ENCODE peak calls at places on chromosomes 6 and 20, in five cellular contexts. S is stimulated activated CD4-positive, alpha-beta T cell treated with anti-CD3 and anti-CD28 coated beads, Interleukin-15, amount 100 ng/mL, for 24 hours; M is left cardiac atrium; C is GM12878; K is lower leg skin. X is an unnamed sample.

GRCh38 chr6:17381429-17382147 is 11.8 kb upstream of the CAP2 start:
- DNase-seq in S (no peak), K (no peak), M (no peak), C (no peak), X (no peak)

GRCh38 chr6:39451831-39452230 is 129.3 kb upstream of the KCNK16 start:
- DNase-seq in S (peak), K (no peak), C (no peak), M (no peak), X (no peak)

GRCh38 chr20:58112017-58112781 is 116.3 kb downstream of the ANKRD60 start:
- DNase-seq in S (no peak), M (no peak), K (peak), C (peak), X (no peak)

GRCh38 chr20:46282669-46283068 is 25.6 kb downstream of the CDH22 start:
- DNase-seq in C (no peak), K (no peak), M (no peak), S (no peak), X (no peak)

GRCh38 chr6:153511896-153512496 is 380.9 kb upstream of the RGS17 start:
- DNase-seq in S (no peak), C (no peak), K (no peak), M (no peak), X (no peak)

GRCh38 chr6:119174879-119175817 is 96.7 kb upstream of the FAM184A start:
- DNase-seq in K (no peak), C (no peak), M (no peak), S (no peak), X (no peak)

GRCh38 chr6:111865909-111866546 is 7.2 kb downstream of the FYN start:
- DNase-seq in C (no peak), M (no peak), K (no peak), S (no peak), X (no peak)

GRCh38 chr20:210809-211502 is 16.1 kb upstream of the DEFB129 start:
- DNase-seq in C (no peak), M (no peak), S (no peak), K (no peak), X (no peak)

GRCh38 chr6:52984247-52984646 is 10.8 kb downstream of the GSTA4 start:
- DNase-seq in S (peak), M (no peak), K (no peak), C (peak), X (no peak)

GRCh38 chr6:36216559-36216958 is 20.0 kb downstream of the BRPF3 start:
- DNase-seq in M (no peak), C (no peak), S (no peak), K (no peak), X (no peak)

GRCh38 chr20:32585011-32585518 is at the start of gene NOL4L:
- DNase-seq in C (no peak), S (peak), K (no peak), M (peak), X (no peak)

GRCh38 chr20:49381558-49382493 is 100.6 kb downstream of the KCNB1 start:
- DNase-seq in M (peak), C (no peak), K (peak), S (no peak), X (no peak)

GRCh38 chr6:84728602-84729001 is 35.8 kb downstream of the TBX18 start:
- DNase-seq in S (no peak), K (no peak), C (no peak), M (no peak), X (no peak)

GRCh38 chr20:2585811-2586210 is 49.4 kb downstream of the TMC2 start:
- DNase-seq in C (no peak), S (no peak), K (no peak), M (no peak), X (peak)

GRCh38 chr20:63155266-63156165 is 60.4 kb downstream of the YTHDF1 start:
- DNase-seq in K (no peak), C (no peak), M (no peak), S (no peak), X (no peak)

GRCh38 chr6:140921366-140922226 is 1211.1 kb upstream of the GJE1 start:
- DNase-seq in C (no peak), M (no peak), K (no peak), S (peak), X (peak)

GRCh38 chr6:80520195-80520594 is 413.7 kb downstream of the BCKDHB start:
- DNase-seq in M (no peak), K (no peak), C (no peak), S (no peak), X (peak)

GRCh38 chr6:116265081-116265829 is 11.4 kb upstream of the TSPYL4 start:
- DNase-seq in C (no peak), S (peak), K (no peak), M (peak), X (no peak)

GRCh38 chr20:13140775-13141174 is 80.3 kb upstream of the ISM1 start:
- DNase-seq in C (no peak), M (no peak), K (no peak), S (no peak), X (no peak)

GRCh38 chr6:21754891-21755290 is 161.3 kb downstream of the SOX4 start:
- DNase-seq in C (no peak), S (no peak), M (no peak), K (no peak), X (no peak)

GRCh38 chr6:41706876-41707564 is 28.4 kb downstream of the TFEB start:
- DNase-seq in M (peak), K (peak), S (peak), C (no peak), X (no peak)

GRCh38 chr6:176766-177165 is 115.5 kb upstream of the DUSP22 start:
- DNase-seq in C (no peak), K (peak), M (no peak), S (no peak), X (no peak)

GRCh38 chr20:2236266-2236665 is 59.5 kb upstream of the TGM3 start:
- DNase-seq in K (no peak), C (no peak), S (no peak), M (no peak), X (no peak)